ENCODE peak calls at places on chromosome 6, in five cellular contexts. One of them, this sample, is unnamed.

GRCh38 chr6:6105472-6106036 is 98.8 kb upstream of the NRN1 start:
- DNase-seq in mammary epithelial cell: no peak
- DNase-seq in omental fat pad: no peak
- DNase-seq in stomach: no peak
- DNase-seq in AG04450: no peak
- DNase-seq in this sample: no peak

GRCh38 chr6:135006386-135006914 is 48.2 kb downstream of the HBS1L start:
- DNase-seq in stomach: no peak
- DNase-seq in mammary epithelial cell: no peak
- DNase-seq in omental fat pad: no peak
- DNase-seq in AG04450: no peak
- DNase-seq in this sample: no peak

GRCh38 chr6:143270026-143270425 is 180.5 kb downstream of the ADAT2 start:
- DNase-seq in mammary epithelial cell: no peak
- DNase-seq in stomach: no peak
- DNase-seq in omental fat pad: no peak
- DNase-seq in AG04450: no peak
- DNase-seq in this sample: no peak

GRCh38 chr6:98137391-98137790 is 697.0 kb upstream of the POU3F2 start:
- DNase-seq in AG04450: no peak
- DNase-seq in mammary epithelial cell: no peak
- DNase-seq in stomach: no peak
- DNase-seq in omental fat pad: no peak
- DNase-seq in this sample: no peak

GRCh38 chr6:41594326-41594725 is 43.9 kb upstream of the MDFI start:
- DNase-seq in omental fat pad: no peak
- DNase-seq in mammary epithelial cell: no peak
- DNase-seq in AG04450: no peak
- DNase-seq in stomach: no peak
- DNase-seq in this sample: peak; percentile 63

GRCh38 chr6:74991573-74992332 is 214.1 kb downstream of the COL12A1 start:
- DNase-seq in mammary epithelial cell: peak; percentile 92
- DNase-seq in omental fat pad: no peak
- DNase-seq in AG04450: no peak
- DNase-seq in stomach: no peak
- DNase-seq in this sample: peak; percentile 4

GRCh38 chr6:25107218-25107617 is 171.5 kb upstream of the RIPOR2 start:
- DNase-seq in mammary epithelial cell: no peak
- DNase-seq in omental fat pad: no peak
- DNase-seq in stomach: no peak
- DNase-seq in AG04450: no peak
- DNase-seq in this sample: no peak

GRCh38 chr6:159414711-159415110 is 245.5 kb downstream of the FNDC1 start:
- DNase-seq in AG04450: no peak
- DNase-seq in stomach: no peak
- DNase-seq in omental fat pad: no peak
- DNase-seq in mammary epithelial cell: no peak
- DNase-seq in this sample: no peak

GRCh38 chr6:107567643-107568042 is 77.7 kb downstream of the SOBP start:
- DNase-seq in omental fat pad: no peak
- DNase-seq in AG04450: no peak
- DNase-seq in stomach: no peak
- DNase-seq in mammary epithelial cell: no peak
- DNase-seq in this sample: no peak

GRCh38 chr6:152046118-152046517 is 238.6 kb downstream of the ESR1 start:
- DNase-seq in mammary epithelial cell: no peak
- DNase-seq in AG04450: no peak
- DNase-seq in omental fat pad: no peak
- DNase-seq in stomach: no peak
- DNase-seq in this sample: no peak

GRCh38 chr6:30493643-30494250 is 4.4 kb downstream of the HLA-E start:
- DNase-seq in AG04450: no peak
- DNase-seq in mammary epithelial cell: no peak
- DNase-seq in stomach: no peak
- DNase-seq in omental fat pad: no peak
- DNase-seq in this sample: no peak

GRCh38 chr6:82906489-82906888 is 159.2 kb downstream of the UBE3D start:
- DNase-seq in omental fat pad: no peak
- DNase-seq in stomach: no peak
- DNase-seq in AG04450: peak; percentile 20
- DNase-seq in mammary epithelial cell: no peak
- DNase-seq in this sample: no peak

GRCh38 chr6:16729183-16729696 is 32.0 kb downstream of the ATXN1 start:
- DNase-seq in stomach: no peak
- DNase-seq in AG04450: no peak
- DNase-seq in omental fat pad: no peak
- DNase-seq in mammary epithelial cell: no peak
- DNase-seq in this sample: no peak

GRCh38 chr6:116514103-116514502 is 2.7 kb downstream of the CALHM5 start:
- DNase-seq in AG04450: no peak
- DNase-seq in stomach: no peak
- DNase-seq in omental fat pad: no peak
- DNase-seq in mammary epithelial cell: no peak
- DNase-seq in this sample: no peak

GRCh38 chr6:116512155-116512559 is 718 bp downstream of the CALHM5 start:
- DNase-seq in AG04450: no peak
- DNase-seq in omental fat pad: no peak
- DNase-seq in stomach: no peak
- DNase-seq in mammary epithelial cell: no peak
- DNase-seq in this sample: no peak

GRCh38 chr6:116513224-116513875 is 1.9 kb downstream of the CALHM5 start:
- DNase-seq in stomach: no peak
- DNase-seq in AG04450: no peak
- DNase-seq in omental fat pad: no peak
- DNase-seq in mammary epithelial cell: peak; percentile 70
- DNase-seq in this sample: no peak

GRCh38 chr6:116512709-116513108 is 1.3 kb downstream of the CALHM5 start:
- DNase-seq in omental fat pad: no peak
- DNase-seq in mammary epithelial cell: no peak
- DNase-seq in AG04450: no peak
- DNase-seq in stomach: no peak
- DNase-seq in this sample: no peak

DNA sequence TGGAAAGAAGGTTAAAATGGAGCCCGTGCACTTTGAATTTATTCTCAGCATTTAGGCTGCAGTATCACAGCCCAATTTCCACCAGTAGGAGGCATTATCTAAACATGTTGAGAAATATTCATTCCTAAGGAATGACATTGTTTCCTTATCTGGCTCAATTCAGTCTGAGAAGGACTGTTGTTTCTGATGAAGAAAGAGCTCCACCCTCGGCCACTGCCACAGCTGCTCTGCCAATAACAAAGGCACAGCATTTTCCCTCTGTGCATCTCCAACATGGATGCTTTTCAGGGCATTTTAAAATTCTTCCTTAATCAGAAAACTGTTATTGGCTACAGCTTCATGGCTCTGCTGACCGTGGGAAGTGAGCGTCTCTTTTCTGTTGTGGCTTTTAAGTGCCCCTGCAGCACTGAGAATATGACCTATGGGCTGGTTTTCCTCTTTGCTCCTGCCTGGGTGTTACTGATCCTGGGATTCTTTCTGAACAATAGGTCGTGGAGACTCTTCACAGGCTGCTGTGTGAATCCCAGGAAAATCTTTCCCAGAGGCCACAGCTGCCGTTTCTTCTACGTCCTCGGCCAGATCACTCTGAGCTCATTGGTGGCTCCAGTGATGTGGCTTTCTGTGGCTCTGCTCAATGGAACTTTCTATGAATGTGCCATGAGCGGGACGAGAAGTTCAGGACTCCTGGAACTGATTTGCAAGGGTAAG is at the start of gene CALHM5:
- DNase-seq in stomach: no peak
- DNase-seq in AG04450: peak; percentile 78
- DNase-seq in omental fat pad: no peak
- DNase-seq in mammary epithelial cell: peak; percentile 76
- DNase-seq in this sample: peak; percentile 74
- TF ChIP-seq CTCF in stomach: no peak
- TF ChIP-seq CTCF in AG04450: peak; percentile 83
- TF ChIP-seq CTCF in omental fat pad: no peak
- TF ChIP-seq CTCF in mammary epithelial cell: peak; percentile 77
- TF ChIP-seq CTCF in this sample: peak; percentile 76

GRCh38 chr6:43856005-43856765 is 86.2 kb downstream of the VEGFA start:
- DNase-seq in mammary epithelial cell: peak; percentile 45
- DNase-seq in omental fat pad: no peak
- DNase-seq in AG04450: no peak
- DNase-seq in stomach: peak; percentile 78
- DNase-seq in this sample: no peak
- TF ChIP-seq CTCF in mammary epithelial cell: peak; percentile 36
- TF ChIP-seq CTCF in omental fat pad: no peak
- TF ChIP-seq CTCF in AG04450: peak; percentile 38
- TF ChIP-seq CTCF in stomach: no peak
- TF ChIP-seq CTCF in this sample: peak; percentile 20

DNA sequence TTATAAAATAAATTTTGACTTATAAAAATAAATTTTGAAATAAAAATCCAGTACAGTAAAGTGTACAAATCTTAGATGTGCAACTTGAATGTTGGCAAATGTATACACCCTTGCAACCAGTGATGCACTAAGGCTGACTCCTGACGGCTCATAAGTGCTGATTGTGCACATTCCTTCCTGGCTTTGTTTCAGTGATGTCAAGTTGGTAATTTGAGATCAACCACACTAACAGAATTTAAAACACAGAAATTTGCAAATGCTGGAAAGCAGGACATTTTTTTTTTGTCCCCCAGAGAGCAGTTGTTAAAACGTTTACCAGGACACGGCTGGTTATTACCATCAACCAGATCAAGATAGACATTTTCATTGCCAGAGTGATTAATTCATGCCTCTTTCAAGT is 735.6 kb downstream of the RFPL4B start:
- DNase-seq in omental fat pad: no peak
- DNase-seq in stomach: no peak
- DNase-seq in AG04450: no peak
- DNase-seq in mammary epithelial cell: no peak
- DNase-seq in this sample: peak; percentile 38
- TF ChIP-seq CTCF in omental fat pad: no peak
- TF ChIP-seq CTCF in stomach: no peak
- TF ChIP-seq CTCF in AG04450: no peak
- TF ChIP-seq CTCF in mammary epithelial cell: no peak
- TF ChIP-seq CTCF in this sample: no peak

GRCh38 chr6:11822346-11822745 is 43.7 kb upstream of the ADTRP start:
- DNase-seq in mammary epithelial cell: no peak
- DNase-seq in AG04450: no peak
- DNase-seq in omental fat pad: no peak
- DNase-seq in stomach: no peak
- DNase-seq in this sample: no peak
- TF ChIP-seq CTCF in mammary epithelial cell: no peak
- TF ChIP-seq CTCF in AG04450: no peak
- TF ChIP-seq CTCF in omental fat pad: no peak
- TF ChIP-seq CTCF in stomach: no peak
- TF ChIP-seq CTCF in this sample: no peak

DNA sequence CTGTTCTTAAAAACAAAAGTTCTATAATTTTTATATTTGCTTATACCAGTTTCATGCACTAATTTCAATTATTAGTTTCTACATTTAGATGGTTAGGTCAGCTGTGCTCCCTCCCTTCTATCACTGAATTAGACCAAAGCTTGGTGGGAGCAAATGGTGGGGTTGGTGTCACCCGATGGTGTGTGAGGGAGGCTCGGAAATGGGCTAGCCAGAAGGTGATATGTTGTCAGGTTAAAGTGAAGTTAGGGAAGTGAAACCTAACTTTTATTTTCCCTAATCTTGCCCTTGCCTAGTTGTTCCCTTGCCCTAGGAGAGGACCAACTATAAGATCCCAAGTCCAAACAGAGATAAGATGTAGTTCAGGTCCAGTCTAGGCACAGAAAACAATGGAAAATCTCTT is 38.7 kb downstream of the RPS12 start:
- DNase-seq in omental fat pad: no peak
- DNase-seq in stomach: no peak
- DNase-seq in AG04450: no peak
- DNase-seq in mammary epithelial cell: no peak
- DNase-seq in this sample: no peak
- TF ChIP-seq CTCF in omental fat pad: no peak
- TF ChIP-seq CTCF in stomach: no peak
- TF ChIP-seq CTCF in AG04450: no peak
- TF ChIP-seq CTCF in mammary epithelial cell: no peak
- TF ChIP-seq CTCF in this sample: no peak